ENCODE peak calls at places on chromosomes 4 and X, in four cellular contexts. Y is suprapubic skin, P is neural progenitor cell, X is colonic mucosa. S is an unnamed sample. For H3K36me3, the result is how much of the 10 kb centered on the place peaks cover.

GRCh38 chr4:99887837-99888236 is 6.4 kb downstream of the LAMTOR3 start:
- DNase-seq in Y (no peak), P (peak), X (no peak), S (peak)

GRCh38 chr4:113636877-113637276 is 124.7 kb downstream of the CAMK2D start:
- DNase-seq in X (no peak), P (no peak), Y (no peak), S (peak)

GRCh38 chrX:109920325-109920724 is 82.6 kb upstream of the TMEM164 start:
- DNase-seq in X (no peak), Y (no peak), P (no peak), S (no peak)

GRCh38 chr4:183256756-183257385 is 63.2 kb downstream of the CLDN22 start:
- DNase-seq in Y (no peak), P (peak), X (no peak), S (peak)

GRCh38 chr4:39044947-39045734 is 12.9 kb upstream of the TMEM156 start:
- DNase-seq in P (peak), X (no peak), Y (no peak), S (peak)

GRCh38 chr4:82710202-82710929 is 88.2 kb downstream of the SCD5 start:
- DNase-seq in Y (no peak), P (peak), X (no peak), S (no peak)

GRCh38 chr4:56843421-56843899 is 22.0 kb upstream of the SPINK2 start:
- DNase-seq in X (no peak), P (no peak), Y (no peak), S (peak)

GRCh38 chr4:57475424-57475823 is 365.2 kb upstream of the IGFBP7 start:
- DNase-seq in P (no peak), X (no peak), Y (no peak), S (no peak)

GRCh38 chr4:83552924-83553323 is 17.0 kb downstream of the GPAT3 start:
- DNase-seq in X (no peak), Y (no peak), P (no peak), S (no peak)

GRCh38 chrX:47831788-47832187 is 4.9 kb upstream of the ZNF81 start:
- DNase-seq in P (peak), Y (peak), X (peak), S (peak)

GRCh38 chrX:118627084-118627758 is 100.2 kb upstream of the IL13RA1 start:
- DNase-seq in P (no peak), X (no peak), Y (no peak), S (no peak)

GRCh38 chrX:41176263-41176662 is 91.0 kb downstream of the USP9X start:
- DNase-seq in X (no peak), P (no peak), Y (no peak), S (no peak)
- H3K36me3 ChIP-seq in X (under half), P (under half), Y (under half), S (under half)

GRCh38 chrX:153501530-153501929 is 6.8 kb downstream of the BGN start:
- DNase-seq in X (no peak), P (no peak), Y (no peak), S (no peak)

GRCh38 chrX:153499876-153500275 is 5.1 kb downstream of the BGN start:
- DNase-seq in Y (no peak), X (no peak), P (no peak), S (no peak)

GRCh38 chrX:153500676-153501280 is 6.0 kb downstream of the BGN start:
- DNase-seq in P (no peak), X (no peak), Y (no peak), S (no peak)

GRCh38 chrX:153498453-153498852 is 3.7 kb downstream of the BGN start:
- DNase-seq in X (no peak), P (no peak), Y (no peak), S (no peak)

GRCh38 chrX:153499258-153499657 is 4.5 kb downstream of the BGN start:
- DNase-seq in P (no peak), Y (no peak), X (no peak), S (no peak)
- H3K4me3 ChIP-seq in P (no peak), Y (no peak), X (no peak), S (no peak)

DNA sequence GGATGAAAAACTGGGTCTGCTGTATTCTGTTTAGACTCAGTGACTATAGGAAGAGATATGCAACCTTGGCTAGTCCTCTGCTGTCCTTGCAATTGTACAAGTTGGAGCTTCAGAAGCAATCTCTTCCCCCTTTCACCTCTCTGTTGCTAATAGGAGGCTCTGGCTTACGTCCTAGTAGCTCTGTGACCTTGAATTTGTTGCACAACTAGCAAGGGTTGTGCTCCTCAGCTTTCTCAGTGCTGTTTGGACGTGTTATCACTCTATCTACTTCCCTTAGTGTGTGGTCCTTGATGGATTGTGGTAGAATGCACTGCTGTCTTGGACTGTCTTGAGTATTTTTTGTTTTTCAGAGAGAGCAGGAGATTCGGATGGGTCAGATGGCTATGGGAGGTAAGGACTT is 3.4 kb upstream of the ITGB1BP2 start:
- DNase-seq in Y (no peak), P (no peak), X (no peak), S (peak)
- H3K27ac ChIP-seq in Y (no peak), P (no peak), X (no peak), S (peak)

GRCh38 chr4:1222036-1222789 is 26.7 kb downstream of the CTBP1 start:
- DNase-seq in P (no peak), X (no peak), Y (no peak), S (no peak)

GRCh38 chr4:1219553-1219950 is 29.4 kb downstream of the CTBP1 start:
- DNase-seq in Y (no peak), P (no peak), X (no peak), S (peak)

GRCh38 chr4:1222938-1223690 is 25.8 kb downstream of the CTBP1 start:
- DNase-seq in P (no peak), Y (no peak), X (no peak), S (no peak)

GRCh38 chr4:1220566-1220965 is 28.4 kb downstream of the CTBP1 start:
- DNase-seq in Y (no peak), X (no peak), P (no peak), S (no peak)

GRCh38 chr4:1221155-1221870 is 27.6 kb downstream of the CTBP1 start:
- DNase-seq in Y (no peak), P (no peak), X (no peak), S (no peak)
- H3K36me3 ChIP-seq in Y (half or more), P (under half), X (under half), S (under half)

GRCh38 chr4:40057540-40058091 is 966 bp downstream of the N4BP2 start:
- DNase-seq in X (peak), Y (peak), P (peak), S (peak)

GRCh38 chr4:40059362-40059761 is 2.7 kb downstream of the N4BP2 start:
- DNase-seq in X (no peak), P (no peak), Y (no peak), S (no peak)

GRCh38 chr4:40056722-40057539 is at the start of gene N4BP2:
- DNase-seq in P (peak), Y (peak), X (peak), S (peak)

GRCh38 chr4:40058854-40059253 is 2.2 kb downstream of the N4BP2 start:
- DNase-seq in X (no peak), Y (no peak), P (no peak), S (no peak)

GRCh38 chr4:40058121-40058520 is 1.5 kb downstream of the N4BP2 start:
- DNase-seq in Y (no peak), P (no peak), X (no peak), S (no peak)
- H3K4me3 ChIP-seq in Y (peak), P (peak), X (peak), S (peak)

GRCh38 chr4:37685211-37685725 is 908 bp downstream of the RELL1 start:
- DNase-seq in Y (no peak), P (peak), X (no peak), S (peak)
- H3K27ac ChIP-seq in Y (peak), P (no peak), X (peak), S (no peak)

DNA sequence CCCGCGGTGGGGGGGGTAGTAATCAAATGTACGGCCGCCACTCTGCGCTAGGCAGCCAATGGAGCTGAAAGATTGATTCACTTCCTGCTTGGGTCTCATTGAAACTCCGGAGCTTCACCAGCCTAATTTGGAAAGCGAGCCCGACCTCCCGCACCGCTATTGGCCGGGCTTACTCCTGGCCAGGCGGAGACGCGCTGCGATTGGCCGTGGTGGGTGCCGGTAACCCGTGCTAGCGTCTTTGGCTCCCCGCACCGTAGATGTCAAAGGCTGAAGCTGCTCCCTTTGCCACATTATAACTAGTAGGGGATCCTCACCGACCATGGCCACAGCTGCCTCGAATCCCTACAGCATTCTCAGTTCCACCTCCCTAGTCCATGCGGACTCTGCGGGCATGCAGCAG is at the start of gene POU3F4:
- DNase-seq in P (peak), Y (no peak), X (no peak), S (peak)
- H3K36me3 ChIP-seq in P (under half), Y (under half), X (under half), S (under half)

S was measured in cardiac muscle cell.